ENCODE peak calls at places on chromosomes 7 and 10, in eight cellular contexts. D is SJSA1, G is HAP-1, Q is heart right ventricle, Y is BE2C, F is heart left ventricle, Z is endothelial cell of umbilical vein, X is hepatocyte. B is an unnamed sample. For H3K4me1 and H3K36me3, the result is how much of the 10 kb centered on the place peaks cover.

GRCh38 chr10:3813986-3814831 is 29.2 kb upstream of the KLF6 start:
- DNase-seq in D (no peak), G (no peak), Q (no peak), Y (no peak), F (no peak), Z (no peak), X (no peak), B (no peak)

GRCh38 chr7:4191525-4191924 is 490.6 kb upstream of the FOXK1 start:
- DNase-seq in D (no peak), G (no peak), Q (no peak), Y (no peak), F (no peak), Z (no peak), X (no peak), B (peak)

GRCh38 chr7:157299613-157300405 is 37.0 kb upstream of the DNAJB6 start:
- DNase-seq in D (no peak), G (no peak), Q (no peak), Y (no peak), F (no peak), Z (no peak), X (no peak), B (no peak)

GRCh38 chr10:77075916-77076315 is 561.7 kb downstream of the KCNMA1 start:
- DNase-seq in D (no peak), G (no peak), Q (no peak), Y (no peak), F (no peak), Z (no peak), X (no peak), B (no peak)

GRCh38 chr10:130737622-130738021 is 573.9 kb downstream of the TCERG1L start:
- DNase-seq in D (no peak), G (no peak), Q (no peak), Y (no peak), F (no peak), Z (no peak), X (peak), B (no peak)

GRCh38 chr7:131544449-131545425 is 11.7 kb downstream of the PODXL start:
- DNase-seq in D (peak), G (peak), Q (no peak), Y (peak), F (no peak), Z (peak), X (no peak), B (peak)

GRCh38 chr7:135693558-135693957 is 31.2 kb downstream of the STMP1 start:
- DNase-seq in D (no peak), G (no peak), Q (no peak), Y (no peak), F (no peak), Z (no peak), X (no peak), B (no peak)

GRCh38 chr10:68223535-68224165 is 8.3 kb downstream of the ATOH7 start:
- DNase-seq in D (no peak), G (peak), Q (no peak), Y (no peak), F (no peak), Z (no peak), X (peak), B (no peak)

GRCh38 chr10:7546365-7546967 is 120.3 kb downstream of the ITIH5 start:
- DNase-seq in D (no peak), G (no peak), Q (no peak), Y (no peak), F (no peak), Z (no peak), X (no peak), B (no peak)

GRCh38 chr7:33792041-33792440 is 113.3 kb upstream of the BMPER start:
- DNase-seq in D (no peak), G (no peak), Q (no peak), Y (no peak), F (no peak), Z (no peak), X (no peak), B (no peak)

GRCh38 chr7:41013117-41013516 is 689.8 kb downstream of the INHBA start:
- DNase-seq in D (no peak), G (no peak), Q (no peak), Y (no peak), F (no peak), Z (no peak), X (no peak), B (no peak)

GRCh38 chr10:97179731-97180366 is 5.9 kb downstream of the SLIT1 start:
- DNase-seq in D (no peak), G (peak), Q (no peak), Y (peak), F (no peak), Z (no peak), X (peak), B (no peak)

GRCh38 chr10:17617031-17617911 is at the start of gene HACD1:
- DNase-seq in D (peak), G (peak), Q (peak), Y (peak), F (peak), Z (peak), X (peak), B (peak)

GRCh38 chr10:26780793-26781601 is 79.8 kb downstream of the ABI1 start:
- DNase-seq in D (peak), G (peak), Q (no peak), Y (no peak), F (no peak), Z (no peak), X (peak), B (no peak)
- H3K4me3 ChIP-seq in D (no peak), G (no peak), Q (no peak), Y (no peak), F (no peak), Z (no peak), X (no peak), B (no peak)

GRCh38 chr10:88953662-88954061 is 1.1 kb upstream of the ACTA2 start:
- DNase-seq in D (no peak), G (no peak), Q (no peak), Y (no peak), F (no peak), Z (no peak), X (no peak), B (no peak)
- H3K4me1 ChIP-seq in D (under half), G (under half), Q (under half), Y (under half), F (under half), Z (under half), X (under half), B (under half)

GRCh38 chr7:92498557-92498956 is 20.8 kb upstream of the ERVW-1 start:
- DNase-seq in D (no peak), G (no peak), Q (no peak), Y (no peak), F (no peak), Z (no peak), X (no peak), B (no peak)

GRCh38 chr7:92496876-92497275 is 19.1 kb upstream of the ERVW-1 start:
- DNase-seq in D (no peak), G (no peak), Q (no peak), Y (no peak), F (no peak), Z (no peak), X (no peak), B (no peak)
- H3K36me3 ChIP-seq in D (under half), G (under half), Q (under half), Y (under half), F (under half), Z (under half), X (under half), B (under half)

GRCh38 chr7:22190736-22191135 is 166.2 kb downstream of the RAPGEF5 start:
- DNase-seq in D (no peak), G (no peak), Q (no peak), Y (no peak), F (no peak), Z (no peak), X (no peak), B (no peak)

GRCh38 chr7:22194633-22195273 is 162.2 kb downstream of the RAPGEF5 start:
- DNase-seq in D (no peak), G (no peak), Q (no peak), Y (no peak), F (no peak), Z (no peak), X (no peak), B (no peak)

GRCh38 chr7:22192778-22193177 is 164.2 kb downstream of the RAPGEF5 start:
- DNase-seq in D (no peak), G (no peak), Q (no peak), Y (no peak), F (no peak), Z (no peak), X (no peak), B (no peak)

GRCh38 chr7:22195402-22195801 is 161.6 kb downstream of the RAPGEF5 start:
- DNase-seq in D (no peak), G (no peak), Q (no peak), Y (no peak), F (no peak), Z (no peak), X (no peak), B (no peak)

DNA sequence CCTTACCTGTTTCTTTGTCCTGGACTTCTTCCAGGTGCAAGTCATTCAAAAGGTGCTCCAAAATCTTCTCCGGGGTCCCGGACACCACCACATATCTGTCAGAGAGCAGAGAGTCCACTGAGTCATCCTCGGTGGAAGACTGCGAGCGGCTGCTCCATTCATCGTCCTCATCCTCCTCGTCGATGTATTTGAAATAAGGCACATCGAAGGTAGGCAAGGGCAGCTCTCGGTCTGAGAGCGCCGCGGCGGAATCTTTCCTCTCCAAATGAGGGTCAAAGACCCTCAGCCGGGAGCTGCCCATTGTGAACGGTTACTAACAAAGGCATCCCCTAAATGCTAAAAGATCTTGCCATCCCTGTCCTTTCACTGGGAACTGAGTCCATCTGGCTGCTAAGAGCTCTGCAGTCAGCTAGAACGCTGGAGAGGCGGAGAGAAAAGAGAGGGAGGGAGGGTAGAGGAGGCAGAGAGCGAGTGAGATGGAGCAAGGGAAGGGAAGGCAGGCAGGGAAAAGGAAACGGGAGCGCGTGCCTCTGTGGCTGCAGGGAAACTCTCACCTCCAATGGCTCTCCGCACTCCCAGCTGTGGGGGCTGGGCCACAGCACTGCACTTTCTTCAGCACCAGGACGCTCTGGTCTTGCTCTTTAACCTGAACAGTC is 163.5 kb downstream of the RAPGEF5 start:
- DNase-seq in D (no peak), G (no peak), Q (peak), Y (no peak), F (peak), Z (no peak), X (peak), B (peak)
- H3K4me3 ChIP-seq in D (no peak), G (no peak), Q (peak), Y (no peak), F (peak), Z (no peak), X (no peak), B (peak)

GRCh38 chr10:32341596-32341995 is 5.4 kb downstream of the EPC1 start:
- DNase-seq in D (no peak), G (no peak), Q (no peak), Y (no peak), F (no peak), Z (no peak), X (no peak), B (no peak)

GRCh38 chr10:32338262-32338661 is 8.7 kb downstream of the EPC1 start:
- DNase-seq in D (no peak), G (no peak), Q (no peak), Y (no peak), F (no peak), Z (no peak), X (no peak), B (no peak)

GRCh38 chr10:32337343-32337742 is 9.6 kb downstream of the EPC1 start:
- DNase-seq in D (no peak), G (no peak), Q (no peak), Y (no peak), F (no peak), Z (no peak), X (no peak), B (no peak)

GRCh38 chr10:32346134-32346550 is 816 bp downstream of the EPC1 start:
- DNase-seq in D (peak), G (peak), Q (peak), Y (peak), F (peak), Z (peak), X (peak), B (peak)

GRCh38 chr10:32340596-32341180 is 6.3 kb downstream of the EPC1 start:
- DNase-seq in D (no peak), G (no peak), Q (no peak), Y (no peak), F (no peak), Z (no peak), X (no peak), B (no peak)
- H3K4me1 ChIP-seq in D (under half), G (under half), Q (half or more), Y (under half), F (half or more), Z (under half), X (under half), B (under half)

DNA sequence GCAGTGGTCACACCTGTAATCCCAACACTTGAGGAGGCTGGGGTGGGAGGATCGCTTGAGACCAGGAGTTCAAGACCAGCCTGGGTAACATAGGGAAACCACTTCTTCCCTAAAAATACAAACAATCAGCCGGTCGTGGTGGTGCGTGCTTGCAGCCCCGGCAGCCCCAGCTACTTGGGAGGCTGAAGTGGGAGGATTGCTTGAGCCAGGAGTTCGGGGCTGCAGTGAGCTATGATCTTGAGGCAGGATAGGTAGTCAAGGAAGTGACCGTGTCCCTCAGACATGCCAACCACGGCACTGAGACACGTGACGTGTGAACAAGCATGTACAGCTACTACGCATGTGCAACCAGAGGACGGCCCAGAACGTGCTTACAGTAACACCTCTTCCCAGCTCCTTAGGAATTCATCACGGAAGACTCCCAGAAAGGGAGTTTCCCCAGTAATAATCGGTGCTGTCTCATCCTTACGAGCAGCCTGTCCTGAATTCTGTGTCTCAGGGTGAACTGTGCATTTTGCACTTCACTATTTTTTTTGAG is 5.3 kb downstream of the GUSB start:
- DNase-seq in D (no peak), G (no peak), Q (no peak), Y (no peak), F (no peak), Z (no peak), X (no peak), B (peak)
- H3K36me3 ChIP-seq in D (half or more), G (half or more), Q (under half), Y (half or more), F (under half), Z (under half), X (under half), B (under half)

GRCh38 chr7:150631866-150632864 is at the start of gene GIMAP6:
- DNase-seq in D (no peak), G (no peak), Q (peak), Y (no peak), F (peak), Z (peak), X (no peak), B (no peak)
- H3K4me3 ChIP-seq in D (no peak), G (no peak), Q (peak), Y (no peak), F (peak), Z (peak), X (no peak), B (no peak)

GRCh38 chr7:30735631-30736030 is 16.3 kb upstream of the INMT start:
- DNase-seq in D (no peak), G (no peak), Q (no peak), Y (no peak), F (no peak), Z (no peak), X (no peak), B (no peak)
- H3K4me1 ChIP-seq in D (under half), G (under half), Q (under half), Y (under half), F (under half), Z (under half), X (under half), B (under half)

DNA sequence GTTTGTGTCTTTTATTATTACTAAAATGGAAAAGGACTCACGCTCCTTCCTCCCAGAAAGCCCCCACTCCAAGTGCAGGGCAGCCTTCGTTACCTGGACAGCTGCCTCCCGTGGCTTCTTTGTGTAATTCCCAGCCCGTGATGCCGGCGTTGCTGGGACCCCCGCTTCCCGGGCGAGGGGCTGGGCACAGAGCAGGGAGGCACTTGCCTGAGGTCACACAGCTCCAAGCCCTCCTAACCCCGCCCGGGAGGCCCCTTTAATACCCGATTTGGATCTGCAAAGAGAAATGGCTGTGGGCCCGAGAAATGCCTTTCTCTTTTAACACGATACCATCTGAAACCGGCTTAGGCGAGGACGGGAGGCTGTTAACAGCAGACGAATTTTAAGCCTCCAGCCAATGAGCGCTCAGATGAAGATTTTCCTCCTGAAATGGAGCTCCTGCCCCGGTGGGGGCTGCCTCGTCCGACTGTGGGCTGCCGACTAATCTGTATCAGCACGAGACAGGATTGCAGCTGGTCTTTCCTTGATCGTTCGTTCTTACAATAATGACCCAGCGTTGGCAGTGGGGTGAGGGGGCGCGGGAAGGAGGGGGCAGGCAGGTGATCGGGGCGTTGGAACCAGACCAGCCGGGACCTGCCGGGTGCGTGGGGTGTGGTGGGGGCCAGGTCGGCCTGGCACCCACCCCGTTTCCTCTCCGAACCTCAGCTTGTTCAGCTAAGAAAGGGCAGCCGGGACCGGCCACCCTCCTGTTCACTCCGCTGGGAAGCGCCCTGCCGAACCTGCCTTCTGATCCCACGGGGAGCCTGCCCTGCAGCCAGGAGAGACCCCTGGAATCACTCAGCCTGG is 36.3 kb upstream of the FOXL3 start:
- DNase-seq in D (no peak), G (no peak), Q (no peak), Y (no peak), F (no peak), Z (no peak), X (no peak), B (no peak)
- H3K36me3 ChIP-seq in D (under half), G (under half), Q (under half), Y (under half), F (under half), Z (under half), X (under half), B (under half)